ENCODE peak calls at places on chromosomes 5 and 9, in five cellular contexts. One of them, this sample, is unnamed.

GRCh38 chr5:103393131-103393754 is 134.7 kb downstream of the MACIR start:
- DNase-seq in endothelial cell: no peak
- DNase-seq in B cell: no peak
- DNase-seq in lower leg skin: peak
- DNase-seq in ascending aorta: no peak
- DNase-seq in this sample: no peak

GRCh38 chr9:117218951-117219350 is 195.9 kb downstream of the ASTN2 start:
- DNase-seq in lower leg skin: no peak
- DNase-seq in B cell: no peak
- DNase-seq in endothelial cell: no peak
- DNase-seq in ascending aorta: no peak
- DNase-seq in this sample: no peak

GRCh38 chr5:32083981-32084430 is 90.1 kb downstream of the GOLPH3 start:
- DNase-seq in ascending aorta: no peak
- DNase-seq in B cell: no peak
- DNase-seq in endothelial cell: no peak
- DNase-seq in lower leg skin: no peak
- DNase-seq in this sample: no peak

GRCh38 chr9:132002827-132003704 is 76.6 kb downstream of the MED27 start:
- DNase-seq in B cell: no peak
- DNase-seq in ascending aorta: no peak
- DNase-seq in lower leg skin: no peak
- DNase-seq in endothelial cell: no peak
- DNase-seq in this sample: no peak

GRCh38 chr5:146463446-146463845 is 16.3 kb downstream of the TCERG1 start:
- DNase-seq in lower leg skin: no peak
- DNase-seq in ascending aorta: no peak
- DNase-seq in B cell: no peak
- DNase-seq in endothelial cell: no peak
- DNase-seq in this sample: no peak

GRCh38 chr9:136840877-136841645 is 1.2 kb upstream of the AJM1 start:
- DNase-seq in B cell: no peak
- DNase-seq in ascending aorta: peak
- DNase-seq in lower leg skin: no peak
- DNase-seq in endothelial cell: no peak
- DNase-seq in this sample: peak

GRCh38 chr9:34505370-34506120 is 17.2 kb downstream of the ENHO start:
- DNase-seq in endothelial cell: no peak
- DNase-seq in lower leg skin: no peak
- DNase-seq in B cell: no peak
- DNase-seq in ascending aorta: peak
- DNase-seq in this sample: no peak

GRCh38 chr5:138212828-138213160 is 329 bp downstream of the CDC23 start:
- DNase-seq in endothelial cell: no peak
- DNase-seq in lower leg skin: no peak
- DNase-seq in ascending aorta: no peak
- DNase-seq in B cell: no peak
- DNase-seq in this sample: no peak

GRCh38 chr5:80793354-80793753 is 138.6 kb upstream of the DHFR start:
- DNase-seq in endothelial cell: no peak
- DNase-seq in B cell: no peak
- DNase-seq in lower leg skin: no peak
- DNase-seq in ascending aorta: no peak
- DNase-seq in this sample: no peak

GRCh38 chr5:194603-195209 is 3.4 kb downstream of the LRRC14B start:
- DNase-seq in endothelial cell: no peak
- DNase-seq in ascending aorta: no peak
- DNase-seq in lower leg skin: no peak
- DNase-seq in B cell: no peak
- DNase-seq in this sample: peak

GRCh38 chr9:104748359-104749031 is 1.0 kb downstream of the NIPSNAP3A start:
- DNase-seq in B cell: no peak
- DNase-seq in ascending aorta: no peak
- DNase-seq in lower leg skin: no peak
- DNase-seq in endothelial cell: no peak
- DNase-seq in this sample: no peak

GRCh38 chr5:53948598-53948997 is 361.8 kb downstream of the ARL15 start:
- DNase-seq in ascending aorta: no peak
- DNase-seq in endothelial cell: no peak
- DNase-seq in B cell: no peak
- DNase-seq in lower leg skin: no peak
- DNase-seq in this sample: no peak

GRCh38 chr5:178328826-178329225 is 96.2 kb upstream of the PHYKPL start:
- DNase-seq in B cell: no peak
- DNase-seq in ascending aorta: no peak
- DNase-seq in lower leg skin: no peak
- DNase-seq in endothelial cell: no peak
- DNase-seq in this sample: no peak

GRCh38 chr9:136437839-136438547 is 1.7 kb downstream of the INPP5E start:
- DNase-seq in ascending aorta: no peak
- DNase-seq in endothelial cell: no peak
- DNase-seq in lower leg skin: no peak
- DNase-seq in B cell: no peak
- DNase-seq in this sample: no peak

GRCh38 chr5:8864053-8864452 is 681.8 kb downstream of the SEMA5A start:
- DNase-seq in B cell: no peak
- DNase-seq in ascending aorta: no peak
- DNase-seq in endothelial cell: peak
- DNase-seq in lower leg skin: no peak
- DNase-seq in this sample: no peak

GRCh38 chr5:127330116-127330515 is 39.5 kb downstream of the MEGF10 start:
- DNase-seq in endothelial cell: no peak
- DNase-seq in lower leg skin: no peak
- DNase-seq in B cell: no peak
- DNase-seq in ascending aorta: no peak
- DNase-seq in this sample: no peak

GRCh38 chr9:126516936-126517750 is 96.6 kb upstream of the LMX1B start:
- DNase-seq in endothelial cell: no peak
- DNase-seq in B cell: peak
- DNase-seq in lower leg skin: peak
- DNase-seq in ascending aorta: peak
- DNase-seq in this sample: peak

GRCh38 chr9:122904466-122904822 is 715 bp downstream of the RC3H2 start:
- DNase-seq in lower leg skin: no peak
- DNase-seq in ascending aorta: peak
- DNase-seq in endothelial cell: peak
- DNase-seq in B cell: no peak
- DNase-seq in this sample: peak

GRCh38 chr5:16809816-16810502 is 126.1 kb downstream of the MYO10 start:
- DNase-seq in B cell: no peak
- DNase-seq in endothelial cell: no peak
- DNase-seq in ascending aorta: no peak
- DNase-seq in lower leg skin: peak
- DNase-seq in this sample: no peak

GRCh38 chr5:171365351-171365750 is 22.3 kb upstream of the NPM1 start:
- DNase-seq in lower leg skin: no peak
- DNase-seq in B cell: no peak
- DNase-seq in ascending aorta: no peak
- DNase-seq in endothelial cell: peak
- DNase-seq in this sample: peak

GRCh38 chr5:43702815-43703214 is 99.8 kb downstream of the NNT start:
- DNase-seq in endothelial cell: no peak
- DNase-seq in ascending aorta: no peak
- DNase-seq in lower leg skin: no peak
- DNase-seq in B cell: no peak
- DNase-seq in this sample: no peak

GRCh38 chr5:37090781-37091180 is 158.4 kb downstream of the CPLANE1 start:
- DNase-seq in B cell: no peak
- DNase-seq in endothelial cell: no peak
- DNase-seq in lower leg skin: no peak
- DNase-seq in ascending aorta: no peak
- DNase-seq in this sample: no peak

GRCh38 chr5:42579320-42579719 is 156.1 kb downstream of the GHR start:
- DNase-seq in lower leg skin: no peak
- DNase-seq in ascending aorta: no peak
- DNase-seq in B cell: no peak
- DNase-seq in endothelial cell: no peak
- DNase-seq in this sample: no peak

GRCh38 chr9:83981126-83981871 is 694 bp downstream of the RMI1 start:
- DNase-seq in B cell: no peak
- DNase-seq in endothelial cell: no peak
- DNase-seq in ascending aorta: peak
- DNase-seq in lower leg skin: peak
- DNase-seq in this sample: peak

GRCh38 chr5:55188656-55189380 is 15.8 kb upstream of the CDC20B start:
- DNase-seq in endothelial cell: no peak
- DNase-seq in B cell: no peak
- DNase-seq in lower leg skin: no peak
- DNase-seq in ascending aorta: no peak
- DNase-seq in this sample: no peak

GRCh38 chr5:73104326-73104725 is 16.0 kb upstream of the TMEM171 start:
- DNase-seq in endothelial cell: no peak
- DNase-seq in B cell: no peak
- DNase-seq in lower leg skin: no peak
- DNase-seq in ascending aorta: no peak
- DNase-seq in this sample: no peak

GRCh38 chr9:38619556-38620447 is 594 bp downstream of the ANKRD18A start:
- DNase-seq in endothelial cell: peak
- DNase-seq in lower leg skin: no peak
- DNase-seq in B cell: no peak
- DNase-seq in ascending aorta: no peak
- DNase-seq in this sample: peak

GRCh38 chr5:110376281-110376916 is 350.1 kb downstream of the TMEM232 start:
- DNase-seq in B cell: no peak
- DNase-seq in lower leg skin: no peak
- DNase-seq in ascending aorta: no peak
- DNase-seq in endothelial cell: no peak
- DNase-seq in this sample: no peak

GRCh38 chr9:95386843-95387242 is 69.3 kb upstream of the FANCC start:
- DNase-seq in endothelial cell: no peak
- DNase-seq in ascending aorta: no peak
- DNase-seq in B cell: no peak
- DNase-seq in lower leg skin: no peak
- DNase-seq in this sample: no peak

GRCh38 chr5:67901816-67902496 is 313.6 kb upstream of the PIK3R1 start:
- DNase-seq in lower leg skin: no peak
- DNase-seq in ascending aorta: no peak
- DNase-seq in B cell: no peak
- DNase-seq in endothelial cell: no peak
- DNase-seq in this sample: no peak

GRCh38 chr5:1887400-1888360 is 5.0 kb upstream of the IRX4 start:
- DNase-seq in endothelial cell: no peak
- DNase-seq in lower leg skin: no peak
- DNase-seq in B cell: peak
- DNase-seq in ascending aorta: no peak
- DNase-seq in this sample: no peak

GRCh38 chr5:176388341-176389113 is at the start of the genes HIGD2A and NOP16:
- DNase-seq in ascending aorta: peak
- DNase-seq in lower leg skin: peak
- DNase-seq in endothelial cell: peak
- DNase-seq in B cell: peak
- DNase-seq in this sample: peak

GRCh38 chr5:56848206-56848605 is 32.9 kb downstream of the MAP3K1 start:
- DNase-seq in lower leg skin: no peak
- DNase-seq in endothelial cell: no peak
- DNase-seq in ascending aorta: no peak
- DNase-seq in B cell: no peak
- DNase-seq in this sample: no peak

GRCh38 chr9:69066955-69067354 is 31.4 kb downstream of the FXN start:
- DNase-seq in lower leg skin: no peak
- DNase-seq in ascending aorta: no peak
- DNase-seq in B cell: no peak
- DNase-seq in endothelial cell: peak
- DNase-seq in this sample: peak
- TF ChIP-seq CTCF in lower leg skin: no peak
- TF ChIP-seq CTCF in ascending aorta: no peak
- TF ChIP-seq CTCF in B cell: no peak
- TF ChIP-seq CTCF in endothelial cell: no peak
- TF ChIP-seq CTCF in this sample: no peak

GRCh38 chr5:134517553-134517952 is 7.9 kb upstream of the JADE2 start:
- DNase-seq in lower leg skin: no peak
- DNase-seq in B cell: no peak
- DNase-seq in endothelial cell: no peak
- DNase-seq in ascending aorta: no peak
- DNase-seq in this sample: no peak
- TF ChIP-seq CTCF in lower leg skin: no peak
- TF ChIP-seq CTCF in B cell: no peak
- TF ChIP-seq CTCF in endothelial cell: no peak
- TF ChIP-seq CTCF in ascending aorta: no peak
- TF ChIP-seq CTCF in this sample: no peak

GRCh38 chr9:91858670-91859030 is 91.4 kb downstream of the ROR2 start:
- DNase-seq in lower leg skin: no peak
- DNase-seq in endothelial cell: no peak
- DNase-seq in ascending aorta: no peak
- DNase-seq in B cell: no peak
- DNase-seq in this sample: no peak
- TF ChIP-seq CTCF in lower leg skin: no peak
- TF ChIP-seq CTCF in endothelial cell: no peak
- TF ChIP-seq CTCF in ascending aorta: no peak
- TF ChIP-seq CTCF in B cell: no peak
- TF ChIP-seq CTCF in this sample: no peak

GRCh38 chr5:143456952-143457547 is 53.6 kb upstream of the NR3C1 start:
- DNase-seq in ascending aorta: no peak
- DNase-seq in B cell: no peak
- DNase-seq in endothelial cell: no peak
- DNase-seq in lower leg skin: no peak
- DNase-seq in this sample: no peak
- TF ChIP-seq CTCF in ascending aorta: no peak
- TF ChIP-seq CTCF in B cell: no peak
- TF ChIP-seq CTCF in endothelial cell: no peak
- TF ChIP-seq CTCF in lower leg skin: no peak
- TF ChIP-seq CTCF in this sample: no peak

DNA sequence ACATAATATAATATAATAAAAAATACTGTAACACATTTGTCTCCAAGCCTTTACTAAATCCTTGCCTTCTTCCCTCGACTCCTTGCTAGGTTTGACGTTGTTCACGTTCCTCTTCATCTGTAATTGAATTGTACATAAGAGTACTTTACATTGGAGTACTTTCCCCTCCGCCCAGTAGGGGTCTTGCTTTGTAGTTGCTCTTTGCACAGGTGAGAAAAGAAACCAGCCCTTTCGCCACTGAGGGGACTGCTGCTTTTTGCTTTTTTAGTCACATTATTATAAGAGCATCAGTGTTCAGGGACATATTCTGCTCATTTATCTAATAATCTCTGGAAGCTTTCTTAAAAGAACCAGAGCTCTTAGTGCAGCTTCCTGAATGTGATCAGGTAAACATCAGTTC is 115.0 kb downstream of the CETN3 start:
- DNase-seq in endothelial cell: no peak
- DNase-seq in lower leg skin: no peak
- DNase-seq in ascending aorta: no peak
- DNase-seq in B cell: no peak
- DNase-seq in this sample: no peak
- TF ChIP-seq CTCF in endothelial cell: no peak
- TF ChIP-seq CTCF in lower leg skin: no peak
- TF ChIP-seq CTCF in ascending aorta: no peak
- TF ChIP-seq CTCF in B cell: no peak
- TF ChIP-seq CTCF in this sample: peak

This sample was measured in glutamatergic neuron.